ENCODE peak calls at places on chromosomes 7 and 10, in nine cellular contexts. G is adrenal gland; W is psoas muscle; L is gastrocnemius medialis; D is cardiac muscle cell; M is Karpas-422; P is GM23338; K is effector memory CD4-positive, alpha-beta T cell; T is heart right ventricle. I is an unnamed sample.
A peak's percentile ranks its signal among the peaks of the same experiment; 100 is the strongest.

GRCh38 chr7:20352573-20353304 is 22.0 kb downstream of the ITGB8 start:
- DNase-seq in L (no peak), W (no peak), D (no peak), T (no peak), P (no peak), K (no peak), M (no peak), G (no peak), I (no peak)

GRCh38 chr7:461453-462172 is 58.0 kb downstream of the PDGFA start:
- DNase-seq in K (no peak), G (no peak), L (no peak), T (no peak), W (no peak), M (no peak), D (no peak), P (no peak), I (no peak)

GRCh38 chr7:82376739-82377138 is 66.8 kb downstream of the CACNA2D1 start:
- DNase-seq in T (no peak), W (no peak), M (no peak), P (no peak), L (no peak), K (no peak), G (no peak), D (no peak), I (no peak)

GRCh38 chr7:132991615-132992587 is 90.0 kb downstream of the CHCHD3 start:
- DNase-seq in K (no peak), L (no peak), T (no peak), P (peak; percentile 43), W (no peak), D (peak; percentile 15), M (no peak), G (no peak), I (no peak)

GRCh38 chr10:112435013-112435619 is 11.6 kb downstream of the ZDHHC6 start:
- DNase-seq in K (no peak), L (no peak), D (no peak), P (peak; percentile 49), M (peak; percentile 67), W (no peak), G (no peak), T (no peak), I (no peak)

GRCh38 chr10:132464256-132465192 is 67.5 kb downstream of the PWWP2B start:
- DNase-seq in G (no peak), K (no peak), W (peak; percentile 90), L (peak; percentile 93), T (peak; percentile 82), M (no peak), D (peak; percentile 81), P (no peak), I (peak; percentile 63)

GRCh38 chr7:151013728-151014497 is 10.4 kb downstream of the ATG9B start:
- DNase-seq in G (peak; percentile 72), P (peak; percentile 99), D (peak; percentile 59), L (no peak), K (peak; percentile 95), W (peak; percentile 70), M (peak; percentile 92), T (peak; percentile 62), I (peak; percentile 67)

GRCh38 chr7:108347616-108348015 is 108.6 kb downstream of the NRCAM start:
- DNase-seq in M (no peak), G (peak; percentile 36), P (peak; percentile 96), W (no peak), D (peak; percentile 79), T (no peak), K (no peak), L (no peak), I (no peak)

GRCh38 chr10:71625445-71626175 is 94.0 kb downstream of the C10orf105 start:
- DNase-seq in W (no peak), G (no peak), M (peak; percentile 66), D (no peak), P (no peak), T (no peak), L (no peak), K (no peak), I (no peak)

GRCh38 chr10:97869091-97870042 is 19.7 kb downstream of the GOLGA7B start:
- DNase-seq in P (peak; percentile 88), G (peak; percentile 81), T (peak; percentile 82), W (peak; percentile 81), L (peak; percentile 88), M (peak; percentile 75), D (peak; percentile 89), K (peak; percentile 72), I (peak; percentile 66)

GRCh38 chr7:128770238-128770637 is 5.4 kb downstream of the OPN1SW start:
- DNase-seq in W (no peak), M (no peak), D (no peak), P (no peak), L (no peak), G (no peak), K (no peak), T (no peak), I (no peak)

GRCh38 chr10:104456817-104457657 is 103.4 kb downstream of the CFAP58 start:
- DNase-seq in D (peak; percentile 48), M (no peak), L (no peak), P (no peak), T (no peak), W (no peak), K (no peak), G (no peak), I (no peak)

GRCh38 chr10:124909563-124909962 is 32.4 kb upstream of the ZRANB1 start:
- DNase-seq in G (no peak), D (no peak), P (no peak), K (no peak), M (no peak), L (no peak), T (no peak), W (no peak), I (no peak)

GRCh38 chr7:87216701-87217508 is 2.6 kb downstream of the TMEM243 start:
- DNase-seq in P (no peak), T (no peak), K (no peak), W (no peak), G (no peak), D (no peak), M (peak; percentile 79), L (no peak), I (no peak)

GRCh38 chr7:135486258-135486657 is 23.6 kb downstream of the CNOT4 start:
- DNase-seq in T (no peak), D (no peak), L (no peak), K (no peak), M (no peak), G (no peak), W (no peak), P (no peak), I (no peak)

GRCh38 chr7:117673367-117673766 is 193.5 kb downstream of the CFTR start:
- DNase-seq in W (no peak), K (no peak), P (peak; percentile 81), T (peak; percentile 9), D (peak; percentile 85), L (no peak), G (peak; percentile 24), M (no peak), I (peak; percentile 15)
- H3K27ac ChIP-seq in W (no peak overlapping the region), K (no peak overlapping the region), P (peak overlapping the region; percentile 78), T (no peak overlapping the region), D (peak overlapping the region; percentile 80), L (no peak overlapping the region), G (no peak overlapping the region), M (no peak overlapping the region), I (peak overlapping the region; percentile 53)

DNA sequence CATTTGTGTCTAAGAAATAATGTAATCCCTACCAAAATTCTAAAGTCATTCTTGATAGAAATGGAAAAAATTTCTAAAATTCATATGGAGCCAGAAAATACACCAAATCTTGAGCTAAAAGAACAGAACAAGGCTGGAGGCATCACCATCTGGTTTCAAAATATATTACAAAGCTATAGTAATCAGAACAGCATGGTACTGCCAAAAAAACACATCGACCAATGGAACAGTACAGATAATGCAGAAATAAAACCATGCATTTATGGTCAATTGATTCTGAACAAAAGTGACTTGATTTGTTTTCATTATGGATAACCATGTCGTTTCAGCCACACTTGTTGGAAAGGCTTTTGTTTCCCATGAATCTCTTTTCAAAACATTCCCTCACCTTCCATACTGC is 7.0 kb upstream of the WDFY4 start:
- DNase-seq in D (no peak), W (no peak), P (no peak), T (no peak), L (no peak), M (no peak), K (no peak), G (no peak), I (no peak)
- H3K27ac ChIP-seq in D (no peak overlapping the region), W (no peak overlapping the region), P (no peak overlapping the region), T (no peak overlapping the region), L (no peak overlapping the region), M (peak overlapping the region; percentile 97), K (no peak overlapping the region), G (no peak overlapping the region), I (no peak overlapping the region)

GRCh38 chr10:119167041-119167440 is 1.5 kb upstream of the SFXN4 start:
- DNase-seq in L (no peak), D (no peak), M (no peak), P (no peak), W (no peak), K (no peak), G (no peak), T (no peak), I (no peak)

GRCh38 chr10:119166111-119166500 is 592 bp upstream of the SFXN4 start:
- DNase-seq in P (no peak), L (no peak), T (no peak), M (peak; percentile 61), K (no peak), G (no peak), D (no peak), W (no peak), I (no peak)

GRCh38 chr10:119162693-119163092 is 2.8 kb downstream of the SFXN4 start:
- DNase-seq in G (no peak), M (no peak), L (no peak), T (no peak), P (no peak), K (no peak), D (no peak), W (no peak), I (no peak)

GRCh38 chr10:119165171-119166110 is at the start of gene SFXN4:
- DNase-seq in D (peak; percentile 82), M (peak; percentile 94), T (peak; percentile 80), G (peak; percentile 79), L (peak; percentile 66), W (peak; percentile 88), P (peak; percentile 67), K (peak; percentile 53), I (peak; percentile 87)

DNA sequence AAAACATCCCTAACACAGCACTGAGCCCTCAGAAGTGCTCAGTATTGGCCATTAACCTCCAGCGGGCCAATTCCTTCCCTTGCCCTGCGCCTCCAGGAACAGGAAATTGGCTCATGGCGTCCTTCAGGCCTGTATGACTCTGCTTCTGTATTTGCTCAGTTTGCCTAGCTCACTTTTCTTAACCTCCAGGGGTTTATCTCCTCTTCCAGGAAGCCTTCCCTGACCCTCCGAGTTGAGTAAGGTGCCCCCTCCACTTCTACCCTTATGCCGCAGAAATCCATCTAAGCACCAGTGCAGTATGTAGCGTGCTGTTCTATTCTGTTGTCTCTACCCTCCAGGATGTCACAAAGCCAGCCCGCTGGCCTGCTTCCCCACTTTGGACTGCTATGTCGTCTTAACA is 1.1 kb upstream of the SFXN4 start:
- DNase-seq in G (no peak), P (peak; percentile 32), T (no peak), K (no peak), D (no peak), L (no peak), M (no peak), W (no peak), I (no peak)
- H3K27ac ChIP-seq in G (peak overlapping the region; percentile 91), P (no peak overlapping the region), T (peak overlapping the region; percentile 95), K (peak overlapping the region; percentile 77), D (no peak overlapping the region), L (peak overlapping the region; percentile 90), M (peak overlapping the region; percentile 91), W (peak overlapping the region; percentile 93), I (no peak overlapping the region)

DNA sequence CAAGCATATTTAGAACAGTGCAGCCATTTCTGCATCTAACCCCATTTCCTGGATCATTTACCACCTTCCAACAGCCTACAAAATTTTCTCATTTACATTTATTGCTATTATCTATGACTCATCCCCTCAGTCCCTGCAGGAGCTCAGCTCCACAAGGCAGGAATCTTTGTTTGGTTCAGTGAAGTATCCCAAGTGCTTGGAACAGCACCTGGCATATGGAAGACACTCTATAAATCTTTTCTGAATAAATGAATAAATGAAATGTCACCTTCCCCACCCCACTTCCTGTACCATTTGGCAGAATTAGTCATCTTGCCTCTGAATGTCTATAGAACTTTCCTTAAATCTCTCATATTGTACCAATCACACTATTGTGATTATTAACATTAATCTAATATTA is 110.7 kb downstream of the HIP1 start:
- DNase-seq in W (no peak), P (no peak), T (no peak), L (no peak), G (no peak), M (no peak), K (no peak), D (no peak), I (no peak)
- H3K27ac ChIP-seq in W (no peak overlapping the region), P (no peak overlapping the region), T (no peak overlapping the region), L (no peak overlapping the region), G (no peak overlapping the region), M (no peak overlapping the region), K (no peak overlapping the region), D (no peak overlapping the region), I (no peak overlapping the region)